ENCODE peak calls at places on chromosomes 1 and 21, in five cellular contexts. T, X, B, H and D are unnamed samples.
A peak's percentile ranks its signal among the peaks of the same experiment; 100 is the strongest.

GRCh38 chr1:152479792-152480595 is 30.6 kb upstream of the LCE5A start:
- DNase-seq in T (no peak), X (no peak), B (no peak), H (no peak), D (no peak)

GRCh38 chr1:31327381-31327780 is 30.5 kb downstream of the ZCCHC17 start:
- DNase-seq in T (peak; percentile 72), X (no peak), B (no peak), H (peak; percentile 47), D (no peak)

GRCh38 chr1:164950453-164951052 is 391.6 kb downstream of the PBX1 start:
- DNase-seq in T (peak; percentile 5), X (no peak), B (no peak), H (peak; percentile 3), D (no peak)

GRCh38 chr1:57959727-57960300 is 536.0 kb upstream of the DAB1 start:
- DNase-seq in T (no peak), X (no peak), B (no peak), H (no peak), D (no peak)

GRCh38 chr1:242477944-242478343 is 46.6 kb downstream of the PLD5 start:
- DNase-seq in T (no peak), X (no peak), B (no peak), H (no peak), D (no peak)

GRCh38 chr1:41783189-41783639 is 135.5 kb downstream of the HIVEP3 start:
- DNase-seq in T (peak; percentile 92), X (no peak), B (no peak), H (peak; percentile 77), D (no peak)

GRCh38 chr1:59769412-59770095 is 45.2 kb upstream of the HOOK1 start:
- DNase-seq in T (no peak), X (no peak), B (no peak), H (no peak), D (no peak)

GRCh38 chr1:191882870-191883269 is 275.4 kb upstream of the RGS18 start:
- DNase-seq in T (no peak), X (no peak), B (no peak), H (no peak), D (no peak)

GRCh38 chr1:151235235-151235634 is 19.3 kb upstream of the PSMD4 start:
- DNase-seq in T (no peak), X (no peak), B (no peak), H (no peak), D (no peak)

GRCh38 chr1:168498159-168498609 is 45.6 kb downstream of the XCL2 start:
- DNase-seq in T (no peak), X (no peak), B (no peak), H (no peak), D (no peak)

DNA sequence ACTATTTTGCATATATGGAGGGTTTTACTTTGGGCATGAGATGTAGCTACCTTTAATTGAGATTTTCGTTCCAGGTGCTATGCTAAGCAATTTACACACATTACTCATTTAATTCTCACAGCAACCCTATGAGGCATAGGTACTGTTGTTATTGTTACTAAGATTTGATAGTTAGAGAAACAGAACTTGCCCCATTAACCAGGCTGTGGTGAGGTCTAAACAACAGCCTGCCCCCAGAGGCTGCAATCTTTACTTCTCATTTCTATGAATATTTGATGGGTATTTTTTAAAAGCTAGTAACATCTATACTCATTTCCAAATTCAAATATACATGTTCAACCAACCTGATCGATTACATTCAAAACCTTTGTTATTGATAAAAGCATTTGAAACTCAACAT is 155.6 kb downstream of the GALNT2 start:
- DNase-seq in T (no peak), X (no peak), B (no peak), H (no peak), D (no peak)
- TF ChIP-seq CTCF in T (no peak), X (no peak), B (no peak), H (peak; percentile 11), D (peak; percentile 20)

DNA sequence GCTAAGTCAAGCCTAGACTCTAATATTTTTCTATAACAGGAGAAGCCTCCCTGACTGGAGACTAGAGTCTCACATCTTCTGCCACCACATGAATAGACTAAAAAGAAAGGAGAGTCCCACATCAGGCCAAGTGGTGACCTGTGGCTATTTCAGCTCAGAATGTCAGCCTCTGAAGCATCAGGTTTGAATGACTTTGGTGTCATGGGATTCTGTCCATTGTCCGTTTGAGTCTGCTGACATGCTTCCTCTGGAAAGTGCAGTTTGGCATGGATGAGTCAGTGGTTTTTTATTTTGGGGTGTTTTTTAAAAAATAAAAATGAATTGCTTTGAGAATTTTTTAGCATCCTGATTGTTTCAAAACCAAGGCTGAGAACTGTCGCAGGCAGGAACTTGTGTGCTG is 19.5 kb downstream of the DYRK3 start:
- DNase-seq in T (no peak), X (no peak), B (no peak), H (no peak), D (no peak)
- H3K27ac ChIP-seq in T (no peak overlapping the region), X (no peak overlapping the region), B (peak overlapping the region; percentile 65), H (no peak overlapping the region), D (no peak overlapping the region)

GRCh38 chr1:109113787-109114568 is at the start of gene ELAPOR1:
- DNase-seq in T (peak; percentile 66), X (peak; percentile 80), B (peak; percentile 41), H (peak; percentile 37), D (no peak)
- TF ChIP-seq CTCF in T (no peak), X (no peak), B (no peak), H (no peak), D (no peak)

GRCh38 chr1:222897527-222898190 is 82.8 kb downstream of the DISP1 start:
- DNase-seq in T (no peak), X (no peak), B (no peak), H (no peak), D (no peak)
- H3K27ac ChIP-seq in T (no peak overlapping the region), X (no peak overlapping the region), B (peak overlapping the region; percentile 27), H (peak overlapping the region; percentile 9), D (no peak overlapping the region)

GRCh38 chr21:38769253-38769780 is 36.4 kb upstream of the ETS2 start:
- DNase-seq in T (no peak), X (no peak), B (no peak), H (no peak), D (no peak)

GRCh38 chr21:38770660-38771059 is 35.1 kb upstream of the ETS2 start:
- DNase-seq in T (no peak), X (no peak), B (no peak), H (no peak), D (no peak)

GRCh38 chr21:38766987-38767722 is 38.6 kb upstream of the ETS2 start:
- DNase-seq in T (peak; percentile 83), X (no peak), B (no peak), H (peak; percentile 80), D (no peak)

GRCh38 chr21:38771536-38771935 is 34.2 kb upstream of the ETS2 start:
- DNase-seq in T (no peak), X (no peak), B (no peak), H (no peak), D (no peak)

GRCh38 chr21:38768385-38769071 is 37.2 kb upstream of the ETS2 start:
- DNase-seq in T (peak; percentile 66), X (no peak), B (no peak), H (peak; percentile 75), D (peak; percentile 37)
- TF ChIP-seq CTCF in T (no peak), X (no peak), B (no peak), H (no peak), D (no peak)